ENCODE peak calls at places on chromosomes 7 and 10, in five cellular contexts. One of them, this sample, is unnamed.

GRCh38 chr7:105643384-105643783 is 62.1 kb upstream of the EFCAB10 start:
- DNase-seq in SW480: no peak
- DNase-seq in A673: no peak
- DNase-seq in H4: no peak
- DNase-seq in anterior cingulate cortex: peak
- DNase-seq in this sample: no peak

GRCh38 chr7:133650487-133651292 is 397.8 kb downstream of the EXOC4 start:
- DNase-seq in SW480: no peak
- DNase-seq in anterior cingulate cortex: no peak
- DNase-seq in H4: no peak
- DNase-seq in A673: no peak
- DNase-seq in this sample: no peak

GRCh38 chr10:52890281-52890680 is 117.7 kb upstream of the MBL2 start:
- DNase-seq in A673: no peak
- DNase-seq in H4: no peak
- DNase-seq in anterior cingulate cortex: no peak
- DNase-seq in SW480: no peak
- DNase-seq in this sample: no peak

GRCh38 chr10:14010083-14010551 is 320.6 kb downstream of the FRMD4A start:
- DNase-seq in anterior cingulate cortex: no peak
- DNase-seq in A673: peak
- DNase-seq in H4: peak
- DNase-seq in SW480: peak
- DNase-seq in this sample: peak

GRCh38 chr7:116211913-116212596 is 1.7 kb downstream of the TES start:
- DNase-seq in H4: no peak
- DNase-seq in anterior cingulate cortex: no peak
- DNase-seq in A673: peak
- DNase-seq in SW480: peak
- DNase-seq in this sample: no peak

GRCh38 chr7:133789951-133790350 is 337.2 kb upstream of the LRGUK start:
- DNase-seq in H4: no peak
- DNase-seq in A673: no peak
- DNase-seq in anterior cingulate cortex: no peak
- DNase-seq in SW480: no peak
- DNase-seq in this sample: no peak

GRCh38 chr7:28700790-28701203 is 257.3 kb downstream of the TRIL start:
- DNase-seq in SW480: no peak
- DNase-seq in H4: peak
- DNase-seq in A673: peak
- DNase-seq in anterior cingulate cortex: no peak
- DNase-seq in this sample: no peak

GRCh38 chr7:124489082-124489819 is 276.3 kb downstream of the GPR37 start:
- DNase-seq in H4: no peak
- DNase-seq in A673: no peak
- DNase-seq in SW480: no peak
- DNase-seq in anterior cingulate cortex: no peak
- DNase-seq in this sample: no peak

GRCh38 chr10:121594623-121595320 is 3.5 kb downstream of the FGFR2 start:
- DNase-seq in A673: no peak
- DNase-seq in SW480: no peak
- DNase-seq in H4: no peak
- DNase-seq in anterior cingulate cortex: no peak
- DNase-seq in this sample: no peak

GRCh38 chr10:29496341-29497162 is 138.2 kb downstream of the SVIL start:
- DNase-seq in A673: peak
- DNase-seq in SW480: peak
- DNase-seq in H4: peak
- DNase-seq in anterior cingulate cortex: peak
- DNase-seq in this sample: peak

GRCh38 chr7:44176486-44176885 is 12.8 kb downstream of the GCK start:
- DNase-seq in SW480: no peak
- DNase-seq in A673: no peak
- DNase-seq in H4: no peak
- DNase-seq in anterior cingulate cortex: no peak
- DNase-seq in this sample: no peak